ENCODE peak calls at places on chromosome 17, in six cellular contexts. C, A, Q, F, Y and M are unnamed samples.

GRCh38 chr17:61352771-61353170 is 46.9 kb upstream of the TBX2 start:
- DNase-seq in C (no peak), A (no peak), Q (no peak), F (no peak), Y (no peak), M (no peak)

GRCh38 chr17:8857919-8858318 is 9.6 kb downstream of the PIK3R6 start:
- DNase-seq in C (peak; percentile 56), A (no peak), Q (peak; percentile 18), F (no peak), Y (peak; percentile 90), M (peak; percentile 43)

GRCh38 chr17:7403043-7403901 is 625 bp downstream of the TMEM256 start:
- DNase-seq in C (no peak), A (peak; percentile 80), Q (no peak), F (peak; percentile 83), Y (no peak), M (no peak)

GRCh38 chr17:79793924-79794304 is 3.0 kb downstream of the CBX8 start:
- DNase-seq in C (no peak), A (no peak), Q (no peak), F (no peak), Y (no peak), M (no peak)

GRCh38 chr17:60641810-60642220 is 35.8 kb upstream of the BCAS3 start:
- DNase-seq in C (peak; percentile 65), A (peak; percentile 79), Q (peak; percentile 87), F (no peak), Y (peak; percentile 38), M (peak; percentile 86)

GRCh38 chr17:57943140-57943539 is 12.1 kb downstream of the CUEDC1 start:
- DNase-seq in C (no peak), A (no peak), Q (peak; percentile 59), F (peak; percentile 20), Y (no peak), M (peak; percentile 28)

GRCh38 chr17:82103588-82104451 is 5.8 kb upstream of the FASN start:
- DNase-seq in C (no peak), A (peak; percentile 70), Q (peak; percentile 30), F (peak; percentile 86), Y (no peak), M (peak; percentile 61)

GRCh38 chr17:57861000-57861736 is 11.3 kb upstream of the MRPS23 start:
- DNase-seq in C (peak; percentile 55), A (peak; percentile 86), Q (peak; percentile 36), F (peak; percentile 72), Y (no peak), M (peak; percentile 33)

GRCh38 chr17:44097110-44097810 is 26.2 kb downstream of the HDAC5 start:
- DNase-seq in C (no peak), A (no peak), Q (peak; percentile 43), F (peak; percentile 91), Y (no peak), M (no peak)

GRCh38 chr17:34382586-34383224 is 19.7 kb upstream of the CCL1 start:
- DNase-seq in C (peak; percentile 88), A (no peak), Q (peak; percentile 17), F (no peak), Y (no peak), M (no peak)

GRCh38 chr17:79544142-79544914 is 66.5 kb downstream of the RBFOX3 start:
- DNase-seq in C (no peak), A (no peak), Q (no peak), F (peak; percentile 28), Y (no peak), M (no peak)

GRCh38 chr17:39097159-39097519 is 54.3 kb downstream of the PLXDC1 start:
- DNase-seq in C (no peak), A (no peak), Q (no peak), F (no peak), Y (no peak), M (no peak)

GRCh38 chr17:39094607-39095308 is 56.7 kb downstream of the PLXDC1 start:
- DNase-seq in C (no peak), A (no peak), Q (no peak), F (no peak), Y (no peak), M (no peak)

GRCh38 chr17:39095309-39095686 is 56.1 kb downstream of the PLXDC1 start:
- DNase-seq in C (no peak), A (no peak), Q (peak; percentile 58), F (no peak), Y (no peak), M (no peak)

GRCh38 chr17:39097537-39097936 is 53.9 kb downstream of the PLXDC1 start:
- DNase-seq in C (no peak), A (no peak), Q (no peak), F (no peak), Y (no peak), M (no peak)

GRCh38 chr17:39096435-39097158 is 54.8 kb downstream of the PLXDC1 start:
- DNase-seq in C (no peak), A (peak; percentile 21), Q (no peak), F (no peak), Y (peak; percentile 25), M (no peak)
- H3K4me3 ChIP-seq in C (no peak overlapping the region), A (no peak overlapping the region), Q (no peak overlapping the region), F (no peak overlapping the region), Y (no peak overlapping the region), M (no peak overlapping the region)

DNA sequence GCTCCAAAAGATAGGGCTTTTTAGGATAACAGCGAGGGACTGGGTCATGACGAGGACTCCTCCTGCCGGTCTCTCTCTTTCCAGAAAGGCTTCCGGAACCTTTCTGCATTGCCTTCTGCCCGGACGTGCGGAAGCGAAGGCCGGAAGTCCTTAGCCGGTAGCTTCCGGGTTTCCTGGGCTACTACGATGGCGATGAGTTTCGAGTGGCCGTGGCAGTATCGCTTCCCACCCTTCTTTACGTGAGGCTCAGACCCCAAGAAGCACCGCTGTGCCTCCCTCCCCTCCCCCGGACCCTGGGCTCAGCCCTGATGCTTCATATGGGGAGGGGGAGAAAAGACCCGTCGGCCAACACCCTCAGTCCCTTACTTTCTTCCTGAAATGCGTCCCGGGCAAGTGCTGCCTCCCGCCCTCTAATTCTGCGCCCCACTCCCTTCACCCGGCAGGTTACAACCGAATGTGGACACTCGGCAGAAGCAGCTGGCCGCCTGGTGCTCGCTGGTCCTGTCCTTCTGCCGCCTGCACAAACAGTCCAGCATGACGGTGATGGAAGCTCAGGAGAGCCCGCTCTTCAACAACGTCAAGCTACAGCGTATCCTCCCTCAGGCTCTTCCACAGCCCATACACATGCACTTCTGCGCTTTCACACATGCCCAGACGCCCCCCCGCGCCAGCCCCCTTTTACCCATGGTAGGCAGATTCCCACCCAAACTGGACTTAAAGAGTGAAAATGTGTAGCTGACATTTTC is at the start of gene VPS25:
- DNase-seq in C (peak; percentile 85), A (peak; percentile 86), Q (peak; percentile 88), F (peak; percentile 86), Y (peak; percentile 60), M (peak; percentile 87)
- TF ChIP-seq CTCF in C (no peak), A (no peak), Q (peak; percentile 25), F (no peak), Y (no peak), M (peak; percentile 29)

DNA sequence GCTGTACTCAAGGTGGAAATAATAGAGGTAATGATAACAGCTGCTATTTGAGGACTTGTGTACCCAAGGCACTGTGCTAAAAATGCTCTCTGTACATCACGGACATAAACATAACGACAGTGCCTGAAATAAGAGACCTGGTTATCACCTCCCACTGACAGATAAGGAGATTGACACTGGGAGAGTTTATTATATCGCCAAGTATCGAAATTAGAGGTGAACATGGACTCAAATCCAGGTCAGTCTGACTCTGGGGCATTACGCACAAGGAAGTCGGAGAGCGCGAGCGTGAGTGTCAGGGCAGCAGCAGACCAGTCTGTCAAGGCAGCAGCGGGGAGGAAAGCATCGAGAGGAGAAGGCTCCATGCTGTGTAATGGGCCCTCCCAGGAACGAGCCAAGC is 57.1 kb downstream of the GOSR1 start:
- DNase-seq in C (no peak), A (no peak), Q (no peak), F (no peak), Y (no peak), M (no peak)
- H3K4me3 ChIP-seq in C (no peak overlapping the region), A (no peak overlapping the region), Q (no peak overlapping the region), F (no peak overlapping the region), Y (no peak overlapping the region), M (no peak overlapping the region)

GRCh38 chr17:3907483-3908216 is 8.6 kb downstream of the P2RX1 start:
- DNase-seq in C (no peak), A (no peak), Q (no peak), F (no peak), Y (no peak), M (peak; percentile 25)
- TF ChIP-seq CTCF in C (peak; percentile 10), A (peak; percentile 32), Q (peak; percentile 7), F (no peak), Y (peak; percentile 52), M (peak; percentile 54)

GRCh38 chr17:10447035-10447931 is 22.1 kb downstream of the MYH4 start:
- DNase-seq in C (no peak), A (peak; percentile 39), Q (no peak), F (no peak), Y (no peak), M (no peak)
- H3K4me3 ChIP-seq in C (no peak overlapping the region), A (no peak overlapping the region), Q (no peak overlapping the region), F (no peak overlapping the region), Y (no peak overlapping the region), M (no peak overlapping the region)

GRCh38 chr17:1449412-1449967 is 6.5 kb downstream of the CRK start:
- DNase-seq in C (no peak), A (no peak), Q (no peak), F (no peak), Y (no peak), M (no peak)

GRCh38 chr17:1455748-1456599 is at the start of gene CRK:
- DNase-seq in C (peak; percentile 97), A (peak; percentile 97), Q (peak; percentile 93), F (peak; percentile 99), Y (peak; percentile 68), M (peak; percentile 96)

GRCh38 chr17:1454541-1454940 is 1.5 kb downstream of the CRK start:
- DNase-seq in C (no peak), A (no peak), Q (no peak), F (no peak), Y (no peak), M (peak; percentile 57)

GRCh38 chr17:1455291-1455747 is 713 bp downstream of the CRK start:
- DNase-seq in C (peak; percentile 55), A (peak; percentile 68), Q (peak; percentile 68), F (peak; percentile 88), Y (no peak), M (peak; percentile 58)

GRCh38 chr17:1452836-1453235 is 3.2 kb downstream of the CRK start:
- DNase-seq in C (no peak), A (no peak), Q (no peak), F (no peak), Y (no peak), M (no peak)
- TF ChIP-seq CTCF in C (no peak), A (no peak), Q (no peak), F (no peak), Y (no peak), M (no peak)

DNA sequence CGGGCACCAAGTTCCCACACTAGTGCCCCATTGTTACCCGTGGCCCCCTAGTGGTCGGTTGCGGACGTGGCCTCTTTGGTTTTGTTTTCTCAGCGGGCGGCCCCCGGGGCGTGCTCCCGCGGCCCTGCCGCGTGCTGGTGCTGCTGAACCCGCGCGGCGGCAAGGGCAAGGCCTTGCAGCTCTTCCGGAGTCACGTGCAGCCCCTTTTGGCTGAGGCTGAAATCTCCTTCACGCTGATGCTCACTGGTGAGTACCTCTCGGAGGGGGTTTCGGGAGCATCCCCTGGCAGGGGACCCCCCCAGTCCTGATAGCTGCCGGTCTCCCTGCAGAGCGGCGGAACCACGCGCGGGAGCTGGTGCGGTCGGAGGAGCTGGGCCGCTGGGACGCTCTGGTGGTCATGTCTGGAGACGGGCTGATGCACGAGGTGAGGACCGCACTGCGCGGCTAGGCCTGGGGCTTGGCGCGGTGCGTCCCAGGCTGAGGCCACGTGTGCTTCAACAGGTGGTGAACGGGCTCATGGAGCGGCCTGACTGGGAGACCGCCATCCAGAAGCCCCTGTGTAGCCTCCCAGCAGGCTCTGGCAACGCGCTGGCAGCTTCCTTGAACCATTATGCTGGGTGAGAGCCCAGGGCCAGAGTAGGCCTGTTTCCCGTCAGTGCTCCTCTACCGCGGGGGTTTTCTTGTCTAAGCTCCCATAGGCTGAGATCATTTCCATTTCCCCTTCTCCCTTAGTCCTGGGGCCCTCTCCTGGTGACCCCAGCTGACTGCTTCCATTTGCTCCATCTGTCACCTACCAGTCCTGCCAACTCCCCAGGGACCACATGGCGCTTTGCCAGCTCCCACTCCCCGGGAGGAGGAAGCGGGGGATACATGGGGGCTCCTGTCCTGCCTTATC is 1.7 kb downstream of the SPHK1 start:
- DNase-seq in C (peak; percentile 86), A (peak; percentile 90), Q (peak; percentile 87), F (peak; percentile 90), Y (no peak), M (peak; percentile 75)
- H3K4me3 ChIP-seq in C (peak overlapping the region; percentile 62), A (peak overlapping the region; percentile 43), Q (peak overlapping the region; percentile 78), F (peak overlapping the region; percentile 74), Y (no peak overlapping the region), M (peak overlapping the region; percentile 62)